ENCODE peak calls at places on chromosomes 4 and X, in eight cellular contexts. Z, J, C, G, W, N, P and T are unnamed samples.
A peak's percentile ranks its signal among the peaks of the same experiment; 100 is the strongest.

GRCh38 chrX:68658530-68658929 is 11.1 kb downstream of the STARD8 start:
- DNase-seq in W (peak; percentile 57), C (no peak), P (no peak), N (peak; percentile 53), J (peak; percentile 70), G (no peak), Z (no peak), T (no peak)

GRCh38 chr4:10317345-10317744 is 139.9 kb downstream of the ZNF518B start:
- DNase-seq in P (no peak), W (no peak), G (no peak), N (no peak), J (no peak), Z (no peak), C (no peak), T (no peak)

GRCh38 chr4:128387600-128388351 is 100.2 kb upstream of the PGRMC2 start:
- DNase-seq in W (no peak), J (no peak), P (no peak), G (no peak), Z (no peak), C (peak; percentile 73), N (no peak), T (no peak)

GRCh38 chr4:47538516-47538915 is 53.4 kb downstream of the ATP10D start:
- DNase-seq in Z (no peak), W (no peak), C (no peak), G (no peak), N (no peak), P (no peak), J (no peak), T (peak; percentile 32)

GRCh38 chr4:38400946-38401345 is 263.1 kb upstream of the KLF3 start:
- DNase-seq in C (peak; percentile 12), W (no peak), Z (no peak), J (no peak), N (no peak), G (no peak), P (no peak), T (no peak)

GRCh38 chrX:22105231-22105630 is 73.1 kb downstream of the PHEX start:
- DNase-seq in C (no peak), W (peak; percentile 47), Z (no peak), J (peak; percentile 73), N (no peak), P (no peak), G (no peak), T (peak; percentile 26)

GRCh38 chr4:168645933-168646768 is 149.3 kb downstream of the PALLD start:
- DNase-seq in W (no peak), C (no peak), G (no peak), N (peak; percentile 31), Z (no peak), J (no peak), P (no peak), T (no peak)

GRCh38 chr4:121096174-121096573 is 23.8 kb upstream of the NDNF start:
- DNase-seq in P (no peak), C (no peak), Z (no peak), G (no peak), J (no peak), W (no peak), N (no peak), T (no peak)

GRCh38 chrX:121322159-121322558 is 274.7 kb downstream of the GLUD2 start:
- DNase-seq in W (no peak), N (no peak), J (no peak), G (no peak), C (peak; percentile 7), Z (no peak), P (no peak), T (no peak)

GRCh38 chrX:41906515-41907165 is 16.7 kb downstream of the CASK start:
- DNase-seq in P (no peak), Z (no peak), W (no peak), C (peak; percentile 56), J (no peak), G (no peak), N (no peak), T (peak; percentile 10)

GRCh38 chr4:140719022-140719421 is 37.2 kb downstream of the TBC1D9 start:
- DNase-seq in Z (no peak), J (peak; percentile 40), C (peak; percentile 48), P (no peak), W (peak; percentile 67), N (no peak), G (no peak), T (peak; percentile 77)

GRCh38 chrX:110103344-110103743 is 100.4 kb downstream of the TMEM164 start:
- DNase-seq in G (no peak), W (no peak), J (no peak), N (no peak), Z (no peak), P (no peak), C (no peak), T (no peak)

GRCh38 chrX:7191681-7192110 is 43.7 kb upstream of the PUDP start:
- DNase-seq in Z (no peak), W (no peak), J (no peak), N (no peak), C (no peak), P (no peak), G (peak; percentile 59), T (no peak)

GRCh38 chrX:120251471-120252011 is 929 bp downstream of the ZBTB33 start:
- DNase-seq in C (peak; percentile 15), Z (no peak), P (peak; percentile 8), N (no peak), W (peak; percentile 33), G (peak; percentile 51), J (peak; percentile 18), T (peak; percentile 31)

GRCh38 chr4:123997116-123997515 is 600.5 kb downstream of the SPRY1 start:
- DNase-seq in P (no peak), C (no peak), Z (no peak), W (no peak), J (no peak), N (no peak), G (no peak), T (no peak)

GRCh38 chrX:13697440-13697839 is 8.5 kb downstream of the RAB9A start:
- DNase-seq in J (no peak), W (no peak), P (no peak), Z (no peak), C (no peak), N (no peak), G (no peak), T (no peak)

GRCh38 chr4:36043241-36043640 is 201.1 kb downstream of the ARAP2 start:
- DNase-seq in N (no peak), J (no peak), Z (no peak), P (no peak), W (no peak), G (no peak), C (no peak), T (no peak)

GRCh38 chr4:107518076-107518475 is 202.0 kb downstream of the PAPSS1 start:
- DNase-seq in Z (no peak), W (no peak), P (no peak), G (no peak), J (no peak), N (no peak), C (peak; percentile 2), T (no peak)

GRCh38 chr4:107520368-107520767 is 199.7 kb downstream of the PAPSS1 start:
- DNase-seq in P (no peak), C (no peak), N (no peak), G (no peak), J (no peak), Z (no peak), W (no peak), T (no peak)

DNA sequence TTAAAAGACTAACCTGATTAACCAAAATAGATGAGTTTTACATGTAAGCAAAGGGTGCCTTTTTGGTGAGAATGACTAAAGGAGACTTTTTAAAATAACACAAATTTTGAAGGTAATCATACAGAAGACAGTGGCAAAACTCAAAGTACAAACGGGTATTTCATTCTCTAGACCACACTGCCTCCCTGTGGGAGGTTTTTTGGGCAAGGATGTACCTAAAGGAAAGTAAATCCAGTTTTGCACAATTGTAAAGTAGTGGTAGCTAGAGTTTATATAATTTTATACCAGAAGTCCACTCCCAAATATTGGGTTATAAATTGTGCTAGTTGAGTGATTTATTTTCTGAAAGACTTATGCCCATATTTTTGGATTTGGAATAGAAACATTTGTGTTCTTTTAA is 201.0 kb downstream of the PAPSS1 start:
- DNase-seq in W (peak; percentile 47), N (no peak), Z (no peak), J (peak; percentile 18), C (peak; percentile 58), P (peak; percentile 22), G (peak; percentile 68), T (peak; percentile 53)
- TF ChIP-seq CTCF in W (peak; percentile 31), N (no peak), Z (peak; percentile 49), J (peak; percentile 48), C (peak; percentile 73), P (no peak), G (peak; percentile 86), T (peak; percentile 38)

DNA sequence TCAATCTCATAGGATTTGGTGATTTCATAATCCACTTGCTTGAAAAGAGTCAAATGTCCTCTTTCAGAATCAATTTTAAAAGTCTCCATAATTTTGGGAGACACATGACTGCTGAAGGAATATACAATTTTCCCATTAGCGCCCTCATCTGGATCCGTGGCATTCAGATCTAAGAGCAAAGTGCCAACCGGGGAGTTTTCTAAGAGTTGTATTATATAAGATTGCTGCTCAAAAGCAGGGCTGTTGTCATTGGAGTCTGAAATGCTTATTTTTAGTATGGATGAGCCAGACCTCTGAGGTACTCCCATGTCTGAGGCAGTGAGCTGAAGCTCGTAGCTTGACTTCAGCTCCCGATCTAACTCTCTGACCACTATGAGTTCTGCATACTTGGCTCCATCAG is 1.2 kb downstream of the PCDH18 start:
- DNase-seq in N (no peak), W (peak; percentile 72), J (peak; percentile 81), Z (no peak), G (peak; percentile 50), C (no peak), P (peak; percentile 65), T (peak; percentile 67)
- H3K4me3 ChIP-seq in N (peak overlapping the region; percentile 72), W (peak overlapping the region; percentile 76), J (peak overlapping the region; percentile 87), Z (peak overlapping the region; percentile 77), G (peak overlapping the region; percentile 86), C (no peak overlapping the region), P (peak overlapping the region; percentile 31), T (peak overlapping the region; percentile 62)

GRCh38 chrX:24147165-24147564 is 2.4 kb upstream of the ZFX start:
- DNase-seq in N (no peak), G (no peak), P (no peak), J (no peak), W (no peak), C (no peak), Z (no peak), T (no peak)

GRCh38 chrX:24146283-24146865 is 3.2 kb upstream of the ZFX start:
- DNase-seq in J (no peak), Z (no peak), G (no peak), C (no peak), P (no peak), W (no peak), N (no peak), T (no peak)

GRCh38 chrX:24144528-24144927 is 5.0 kb upstream of the ZFX start:
- DNase-seq in W (no peak), Z (no peak), P (no peak), G (no peak), C (no peak), N (no peak), J (no peak), T (no peak)

GRCh38 chrX:24148118-24148517 is 1.4 kb upstream of the ZFX start:
- DNase-seq in W (no peak), J (no peak), P (no peak), N (no peak), Z (no peak), G (no peak), C (no peak), T (no peak)

GRCh38 chrX:24145340-24146186 is 4.0 kb upstream of the ZFX start:
- DNase-seq in P (no peak), W (no peak), C (peak; percentile 50), N (no peak), J (peak; percentile 45), Z (no peak), G (no peak), T (peak; percentile 38)
- TF ChIP-seq CTCF in P (no peak), W (peak; percentile 14), C (no peak), N (no peak), J (no peak), Z (no peak), G (peak; percentile 65), T (peak; percentile 6)

GRCh38 chr4:83115000-83115399 is 471 bp upstream of the PLAC8 start:
- DNase-seq in G (no peak), J (peak; percentile 22), Z (peak; percentile 4), W (peak; percentile 47), N (no peak), C (peak; percentile 70), P (no peak), T (peak; percentile 47)
- H3K4me3 ChIP-seq in G (peak overlapping the region; percentile 6), J (no peak overlapping the region), Z (no peak overlapping the region), W (no peak overlapping the region), N (no peak overlapping the region), C (no peak overlapping the region), P (no peak overlapping the region), T (no peak overlapping the region)